ENCODE peak calls at places on chromosomes 1 and 21, in five cellular contexts. One of them, this sample, is unnamed.

GRCh38 chr1:169577981-169578738 is 8.1 kb downstream of the F5 start:
- DNase-seq in NT2/D1: no peak
- DNase-seq in H1: no peak
- DNase-seq in HepG2: no peak
- DNase-seq in GM12878: no peak
- DNase-seq in this sample: no peak

GRCh38 chr1:151825811-151826660 is 5.6 kb downstream of the RORC start:
- DNase-seq in NT2/D1: no peak
- DNase-seq in H1: peak; percentile 63
- DNase-seq in HepG2: no peak
- DNase-seq in GM12878: no peak
- DNase-seq in this sample: no peak

GRCh38 chr1:61141288-61142044 is 59.1 kb downstream of the NFIA start:
- DNase-seq in NT2/D1: no peak
- DNase-seq in H1: no peak
- DNase-seq in HepG2: peak; percentile 27
- DNase-seq in GM12878: no peak
- DNase-seq in this sample: no peak

GRCh38 chr1:24861821-24862727 is 68.0 kb downstream of the RUNX3 start:
- DNase-seq in NT2/D1: no peak
- DNase-seq in H1: peak; percentile 50
- DNase-seq in HepG2: no peak
- DNase-seq in GM12878: no peak
- DNase-seq in this sample: peak; percentile 35

GRCh38 chr1:170518965-170519364 is 13.0 kb upstream of the GORAB start:
- DNase-seq in NT2/D1: no peak
- DNase-seq in H1: no peak
- DNase-seq in HepG2: no peak
- DNase-seq in GM12878: no peak
- DNase-seq in this sample: no peak

GRCh38 chr1:1683104-1683905 is 9.3 kb downstream of the SLC35E2B start:
- DNase-seq in NT2/D1: no peak
- DNase-seq in H1: no peak
- DNase-seq in HepG2: no peak
- DNase-seq in GM12878: no peak
- DNase-seq in this sample: no peak

GRCh38 chr1:207959141-207959825 is 48.4 kb upstream of the CD34 start:
- DNase-seq in NT2/D1: no peak
- DNase-seq in H1: peak; percentile 65
- DNase-seq in HepG2: no peak
- DNase-seq in GM12878: no peak
- DNase-seq in this sample: no peak

GRCh38 chr1:178192686-178193085 is 98.8 kb downstream of the RASAL2 start:
- DNase-seq in NT2/D1: no peak
- DNase-seq in H1: no peak
- DNase-seq in HepG2: no peak
- DNase-seq in GM12878: no peak
- DNase-seq in this sample: no peak

GRCh38 chr1:21820597-21821232 is 8.7 kb downstream of the LDLRAD2 start:
- DNase-seq in NT2/D1: no peak
- DNase-seq in H1: no peak
- DNase-seq in HepG2: no peak
- DNase-seq in GM12878: no peak
- DNase-seq in this sample: no peak

GRCh38 chr1:1014896-1015681 is 1.8 kb downstream of the ISG15 start:
- DNase-seq in NT2/D1: no peak
- DNase-seq in H1: peak; percentile 68
- DNase-seq in HepG2: no peak
- DNase-seq in GM12878: no peak
- DNase-seq in this sample: no peak

GRCh38 chr1:205444931-205445652 is 10.8 kb downstream of the BLACAT1 start:
- DNase-seq in NT2/D1: peak; percentile 99
- DNase-seq in H1: peak; percentile 77
- DNase-seq in HepG2: no peak
- DNase-seq in GM12878: no peak
- DNase-seq in this sample: no peak

GRCh38 chr1:60988827-60989363 is 93.5 kb upstream of the NFIA start:
- DNase-seq in NT2/D1: no peak
- DNase-seq in H1: no peak
- DNase-seq in HepG2: no peak
- DNase-seq in GM12878: no peak
- DNase-seq in this sample: no peak

GRCh38 chr1:205598841-205599666 is 32.8 kb downstream of the ELK4 start:
- DNase-seq in NT2/D1: no peak
- DNase-seq in H1: no peak
- DNase-seq in HepG2: no peak
- DNase-seq in GM12878: no peak
- DNase-seq in this sample: peak; percentile 4

GRCh38 chr1:203661572-203661971 is 34.9 kb downstream of the ATP2B4 start:
- DNase-seq in NT2/D1: no peak
- DNase-seq in H1: no peak
- DNase-seq in HepG2: peak; percentile 55
- DNase-seq in GM12878: no peak
- DNase-seq in this sample: no peak

GRCh38 chr1:169711469-169712308 is at the start of gene SELL:
- DNase-seq in NT2/D1: peak; percentile 82
- DNase-seq in H1: peak; percentile 65
- DNase-seq in HepG2: peak; percentile 71
- DNase-seq in GM12878: peak; percentile 90
- DNase-seq in this sample: peak; percentile 76

GRCh38 chr1:219537182-219537581 is 75.7 kb downstream of the ZC3H11B start:
- DNase-seq in NT2/D1: no peak
- DNase-seq in H1: no peak
- DNase-seq in HepG2: no peak
- DNase-seq in GM12878: no peak
- DNase-seq in this sample: no peak

GRCh38 chr1:112904071-112904830 is 51.7 kb downstream of the SLC16A1 start:
- DNase-seq in NT2/D1: no peak
- DNase-seq in H1: peak; percentile 44
- DNase-seq in HepG2: no peak
- DNase-seq in GM12878: no peak
- DNase-seq in this sample: no peak

GRCh38 chr1:4210043-4210442 is 310.0 kb upstream of the C1orf174 start:
- DNase-seq in NT2/D1: no peak
- DNase-seq in H1: no peak
- DNase-seq in HepG2: no peak
- DNase-seq in GM12878: no peak
- DNase-seq in this sample: no peak

GRCh38 chr21:41993744-41994143 is 16.4 kb downstream of the ZBTB21 start:
- DNase-seq in NT2/D1: no peak
- DNase-seq in H1: no peak
- DNase-seq in HepG2: no peak
- DNase-seq in GM12878: no peak
- DNase-seq in this sample: no peak

GRCh38 chr1:6625579-6626149 is 996 bp downstream of the THAP3 start:
- DNase-seq in NT2/D1: no peak
- DNase-seq in H1: no peak
- DNase-seq in HepG2: no peak
- DNase-seq in GM12878: no peak
- DNase-seq in this sample: no peak

GRCh38 chr1:27111771-27112573 is 43.0 kb downstream of the SLC9A1 start:
- DNase-seq in NT2/D1: peak; percentile 35
- DNase-seq in H1: no peak
- DNase-seq in HepG2: peak; percentile 73
- DNase-seq in GM12878: no peak
- DNase-seq in this sample: no peak

GRCh38 chr1:201461783-201462441 is 7.1 kb downstream of the PHLDA3 start:
- DNase-seq in NT2/D1: no peak
- DNase-seq in H1: no peak
- DNase-seq in HepG2: peak; percentile 56
- DNase-seq in GM12878: no peak
- DNase-seq in this sample: peak; percentile 61

GRCh38 chr1:112743174-112744018 is 28.3 kb upstream of the PPM1J start:
- DNase-seq in NT2/D1: no peak
- DNase-seq in H1: peak; percentile 71
- DNase-seq in HepG2: no peak
- DNase-seq in GM12878: no peak
- DNase-seq in this sample: no peak

GRCh38 chr21:28473530-28474225 is 519.0 kb downstream of the LTN1 start:
- DNase-seq in NT2/D1: no peak
- DNase-seq in H1: no peak
- DNase-seq in HepG2: no peak
- DNase-seq in GM12878: no peak
- DNase-seq in this sample: no peak

GRCh38 chr1:55216078-55216477 is 914 bp upstream of the USP24 start:
- DNase-seq in NT2/D1: no peak
- DNase-seq in H1: no peak
- DNase-seq in HepG2: no peak
- DNase-seq in GM12878: no peak
- DNase-seq in this sample: no peak

GRCh38 chr1:106615473-106615872 is 441.0 kb upstream of the PRMT6 start:
- DNase-seq in NT2/D1: no peak
- DNase-seq in H1: no peak
- DNase-seq in HepG2: no peak
- DNase-seq in GM12878: no peak
- DNase-seq in this sample: no peak

GRCh38 chr1:31625561-31626272 is 8.2 kb downstream of the HCRTR1 start:
- DNase-seq in NT2/D1: no peak
- DNase-seq in H1: no peak
- DNase-seq in HepG2: no peak
- DNase-seq in GM12878: no peak
- DNase-seq in this sample: no peak

GRCh38 chr21:46617267-46618051 is 12.6 kb upstream of the S100B start:
- DNase-seq in NT2/D1: no peak
- DNase-seq in H1: no peak
- DNase-seq in HepG2: no peak
- DNase-seq in GM12878: no peak
- DNase-seq in this sample: no peak

GRCh38 chr1:99363531-99363930 is 99.2 kb downstream of the PLPPR4 start:
- DNase-seq in NT2/D1: no peak
- DNase-seq in H1: no peak
- DNase-seq in HepG2: no peak
- DNase-seq in GM12878: no peak
- DNase-seq in this sample: no peak

GRCh38 chr1:37471345-37472231 is 2.8 kb upstream of the ZC3H12A start:
- DNase-seq in NT2/D1: peak; percentile 72
- DNase-seq in H1: no peak
- DNase-seq in HepG2: peak; percentile 58
- DNase-seq in GM12878: no peak
- DNase-seq in this sample: peak; percentile 55

GRCh38 chr1:167935252-167936067 is 1.0 kb upstream of the DCAF6 start:
- DNase-seq in NT2/D1: peak; percentile 30
- DNase-seq in H1: peak; percentile 57
- DNase-seq in HepG2: peak; percentile 63
- DNase-seq in GM12878: no peak
- DNase-seq in this sample: peak; percentile 31

GRCh38 chr1:201949491-201949890 is 3.1 kb upstream of the LMOD1 start:
- DNase-seq in NT2/D1: no peak
- DNase-seq in H1: no peak
- DNase-seq in HepG2: no peak
- DNase-seq in GM12878: no peak
- DNase-seq in this sample: no peak

GRCh38 chr1:46184920-46185658 is 8.8 kb upstream of the P3R3URF start:
- DNase-seq in NT2/D1: no peak
- DNase-seq in H1: no peak
- DNase-seq in HepG2: no peak
- DNase-seq in GM12878: no peak
- DNase-seq in this sample: no peak

GRCh38 chr1:62384276-62385005 is 52.4 kb upstream of the USP1 start:
- DNase-seq in NT2/D1: no peak
- DNase-seq in H1: peak; percentile 26
- DNase-seq in HepG2: no peak
- DNase-seq in GM12878: no peak
- DNase-seq in this sample: no peak

GRCh38 chr1:43286115-43286514 is 734 bp upstream of the C1orf210 start:
- DNase-seq in NT2/D1: no peak
- DNase-seq in H1: no peak
- DNase-seq in HepG2: no peak
- DNase-seq in GM12878: no peak
- DNase-seq in this sample: no peak

GRCh38 chr1:228088586-228089498 is 6.3 kb downstream of the ARF1 start:
- DNase-seq in NT2/D1: no peak
- DNase-seq in H1: no peak
- DNase-seq in HepG2: no peak
- DNase-seq in GM12878: no peak
- DNase-seq in this sample: no peak

GRCh38 chr1:208456487-208456886 is 212.3 kb upstream of the PLXNA2 start:
- DNase-seq in NT2/D1: no peak
- DNase-seq in H1: no peak
- DNase-seq in HepG2: no peak
- DNase-seq in GM12878: no peak
- DNase-seq in this sample: no peak

GRCh38 chr1:232226197-232226681 is 403.7 kb downstream of the SIPA1L2 start:
- DNase-seq in NT2/D1: peak; percentile 95
- DNase-seq in H1: peak; percentile 63
- DNase-seq in HepG2: no peak
- DNase-seq in GM12878: no peak
- DNase-seq in this sample: no peak

GRCh38 chr1:93814059-93814794 is 64.8 kb downstream of the DNTTIP2 start:
- DNase-seq in NT2/D1: peak; percentile 85
- DNase-seq in H1: peak; percentile 67
- DNase-seq in HepG2: peak; percentile 79
- DNase-seq in GM12878: peak; percentile 40
- DNase-seq in this sample: peak; percentile 75
- TF ChIP-seq SUZ12 in NT2/D1: no peak
- TF ChIP-seq SUZ12 in H1: no peak
- TF ChIP-seq SUZ12 in HepG2: no peak
- TF ChIP-seq SUZ12 in GM12878: no peak
- TF ChIP-seq SUZ12 in this sample: no peak

GRCh38 chr1:8408151-8408839 is 90.4 kb downstream of the SLC45A1 start:
- DNase-seq in NT2/D1: no peak
- DNase-seq in H1: no peak
- DNase-seq in HepG2: no peak
- DNase-seq in GM12878: no peak
- DNase-seq in this sample: peak; percentile 25
- TF ChIP-seq SUZ12 in NT2/D1: no peak
- TF ChIP-seq SUZ12 in H1: no peak
- TF ChIP-seq SUZ12 in HepG2: no peak
- TF ChIP-seq SUZ12 in GM12878: no peak
- TF ChIP-seq SUZ12 in this sample: no peak

GRCh38 chr1:101198842-101199636 is 37.8 kb upstream of the S1PR1 start:
- DNase-seq in NT2/D1: no peak
- DNase-seq in H1: no peak
- DNase-seq in HepG2: no peak
- DNase-seq in GM12878: peak; percentile 83
- DNase-seq in this sample: no peak
- TF ChIP-seq SUZ12 in NT2/D1: no peak
- TF ChIP-seq SUZ12 in H1: no peak
- TF ChIP-seq SUZ12 in HepG2: no peak
- TF ChIP-seq SUZ12 in GM12878: no peak
- TF ChIP-seq SUZ12 in this sample: no peak

GRCh38 chr1:156293098-156293434 is 2.4 kb downstream of the GLMP start:
- DNase-seq in NT2/D1: no peak
- DNase-seq in H1: no peak
- DNase-seq in HepG2: no peak
- DNase-seq in GM12878: no peak
- DNase-seq in this sample: no peak

GRCh38 chr1:156295391-156295947 is at the start of gene GLMP:
- DNase-seq in NT2/D1: peak; percentile 44
- DNase-seq in H1: peak; percentile 70
- DNase-seq in HepG2: peak; percentile 52
- DNase-seq in GM12878: no peak
- DNase-seq in this sample: peak; percentile 76

GRCh38 chr1:156291226-156292061 is 4.0 kb downstream of the GLMP start:
- DNase-seq in NT2/D1: peak; percentile 63
- DNase-seq in H1: peak; percentile 95
- DNase-seq in HepG2: peak; percentile 94
- DNase-seq in GM12878: no peak
- DNase-seq in this sample: peak; percentile 81

GRCh38 chr1:156289857-156290256 is 5.6 kb downstream of the GLMP start:
- DNase-seq in NT2/D1: no peak
- DNase-seq in H1: no peak
- DNase-seq in HepG2: no peak
- DNase-seq in GM12878: no peak
- DNase-seq in this sample: no peak

GRCh38 chr1:156293895-156294294 is 1.6 kb downstream of the GLMP start:
- DNase-seq in NT2/D1: no peak
- DNase-seq in H1: no peak
- DNase-seq in HepG2: no peak
- DNase-seq in GM12878: no peak
- DNase-seq in this sample: no peak
- TF ChIP-seq SUZ12 in NT2/D1: no peak
- TF ChIP-seq SUZ12 in H1: no peak
- TF ChIP-seq SUZ12 in HepG2: no peak
- TF ChIP-seq SUZ12 in GM12878: no peak
- TF ChIP-seq SUZ12 in this sample: no peak

This sample was measured in HEK293T.